ENCODE peak calls at places on chromosomes 3 and 15, in nine cellular contexts. B, Z, N, E, G, H, X, Y and A are unnamed samples.

GRCh38 chr3:9768376-9768775 is 1.4 kb downstream of the CAMK1 start:
- DNase-seq in Y (no peak), E (no peak), N (no peak), G (no peak), B (no peak), X (no peak), Z (no peak), H (no peak), A (no peak)

GRCh38 chr15:75718326-75718725 is 5.7 kb upstream of the CSPG4 start:
- DNase-seq in G (no peak), Z (no peak), E (no peak), X (peak), B (no peak), H (no peak), N (no peak), Y (no peak), A (no peak)

GRCh38 chr3:141405025-141405424 is 36.7 kb downstream of the ZBTB38 start:
- DNase-seq in X (no peak), N (no peak), H (no peak), G (no peak), Z (no peak), Y (no peak), E (no peak), B (no peak), A (no peak)

GRCh38 chr15:67836477-67836876 is 3.4 kb downstream of the RNU6-1 start:
- DNase-seq in Z (no peak), B (no peak), G (peak), N (peak), Y (peak), E (no peak), H (peak), X (no peak), A (no peak)

GRCh38 chr3:54320376-54320775 is 198.0 kb downstream of the CACNA2D3 start:
- DNase-seq in H (no peak), Y (no peak), B (no peak), Z (no peak), E (no peak), G (no peak), N (no peak), X (no peak), A (no peak)

GRCh38 chr3:107988464-107989156 is 102.2 kb downstream of the CD47 start:
- DNase-seq in B (no peak), E (peak), N (peak), Y (no peak), Z (peak), H (peak), G (no peak), X (peak), A (no peak)

GRCh38 chr3:141308588-141309218 is 59.6 kb upstream of the ZBTB38 start:
- DNase-seq in B (no peak), H (peak), Z (peak), N (no peak), E (peak), Y (peak), G (peak), X (peak), A (no peak)

GRCh38 chr15:68554716-68555347 is 24.0 kb upstream of the CORO2B start:
- DNase-seq in Z (no peak), E (no peak), G (no peak), H (no peak), N (peak), Y (peak), X (no peak), B (no peak), A (no peak)

GRCh38 chr15:45914425-45914824 is 279.6 kb downstream of the SQOR start:
- DNase-seq in E (no peak), Y (no peak), B (no peak), H (no peak), N (no peak), Z (no peak), G (no peak), X (no peak), A (no peak)

GRCh38 chr15:72521682-72522081 is 47.6 kb downstream of the ARIH1 start:
- DNase-seq in Y (no peak), N (no peak), B (no peak), Z (no peak), X (no peak), G (no peak), E (no peak), H (no peak), A (no peak)

GRCh38 chr15:85749261-85750151 is 45.2 kb downstream of the KLHL25 start:
- DNase-seq in B (peak), X (no peak), N (no peak), E (peak), Z (no peak), G (no peak), H (no peak), Y (peak), A (no peak)

GRCh38 chr15:45790325-45790943 is 155.6 kb downstream of the SQOR start:
- DNase-seq in N (no peak), X (no peak), H (peak), B (no peak), Z (no peak), G (peak), E (peak), Y (no peak), A (peak)

GRCh38 chr3:190983875-190984274 is 121.4 kb upstream of the GMNC start:
- DNase-seq in Y (no peak), E (no peak), Z (no peak), X (no peak), B (no peak), N (no peak), G (no peak), H (no peak), A (peak)

GRCh38 chr15:41207687-41208448 is 22.7 kb downstream of the EXD1 start:
- DNase-seq in N (no peak), Z (no peak), H (no peak), Y (no peak), G (no peak), X (no peak), E (no peak), B (no peak), A (no peak)

GRCh38 chr3:122415104-122415744 is 638 bp downstream of the WDR5B start:
- DNase-seq in H (peak), G (peak), N (peak), Y (no peak), E (no peak), Z (peak), X (no peak), B (peak), A (peak)

GRCh38 chr3:54818942-54819341 is 108.9 kb downstream of the LRTM1 start:
- DNase-seq in G (no peak), Z (no peak), X (no peak), H (no peak), N (no peak), B (no peak), Y (no peak), E (no peak), A (no peak)

GRCh38 chr3:50373865-50374188 is 14.5 kb upstream of the TMEM115 start:
- DNase-seq in X (no peak), E (no peak), H (no peak), G (peak), Y (no peak), Z (no peak), N (no peak), B (no peak), A (no peak)

GRCh38 chr3:64084640-64085039 is 61.3 kb upstream of the PSMD6 start:
- DNase-seq in H (no peak), N (no peak), G (no peak), E (no peak), Y (no peak), Z (no peak), B (no peak), X (no peak), A (no peak)

GRCh38 chr15:55289011-55289572 is 521 bp downstream of the RAB27A start:
- DNase-seq in H (peak), N (peak), X (peak), G (peak), Z (peak), Y (peak), B (no peak), E (peak), A (no peak)

GRCh38 chr15:96515391-96515790 is 184.9 kb downstream of the NR2F2 start:
- DNase-seq in G (no peak), E (no peak), N (no peak), H (no peak), B (no peak), Z (no peak), Y (no peak), X (no peak), A (no peak)

GRCh38 chr15:74317820-74318375 is 49.5 kb downstream of the CYP11A1 start:
- DNase-seq in N (no peak), B (peak), G (no peak), H (no peak), Z (peak), Y (peak), E (peak), X (peak), A (no peak)

GRCh38 chr15:99732711-99733267 is 448 bp downstream of the LYSMD4 start:
- DNase-seq in X (peak), G (peak), Z (no peak), N (no peak), E (peak), B (no peak), Y (peak), H (peak), A (peak)

GRCh38 chr3:142053244-142053643 is 96.1 kb downstream of the TFDP2 start:
- DNase-seq in N (no peak), X (no peak), Y (no peak), G (no peak), H (no peak), B (no peak), E (no peak), Z (no peak), A (no peak)

GRCh38 chr15:68126415-68126814 is 72.3 kb downstream of the PIAS1 start:
- DNase-seq in Y (peak), Z (no peak), G (no peak), X (no peak), B (no peak), N (no peak), H (no peak), E (peak), A (no peak)

GRCh38 chr3:14487821-14488220 is 52.3 kb downstream of the GRIP2 start:
- DNase-seq in E (no peak), Y (no peak), N (no peak), H (no peak), X (no peak), G (no peak), Z (no peak), B (no peak), A (no peak)

GRCh38 chr15:82111918-82112317 is 66.1 kb upstream of the MEX3B start:
- DNase-seq in B (no peak), Y (no peak), N (no peak), G (no peak), X (no peak), H (no peak), E (no peak), Z (no peak), A (no peak)

GRCh38 chr15:39641187-39641889 is 60.5 kb downstream of the THBS1 start:
- DNase-seq in N (no peak), E (no peak), B (no peak), Y (no peak), Z (no peak), X (no peak), H (no peak), G (no peak), A (no peak)

GRCh38 chr3:71423151-71423906 is 160.2 kb downstream of the FOXP1 start:
- DNase-seq in X (no peak), G (peak), Y (no peak), Z (no peak), E (peak), N (peak), B (no peak), H (no peak), A (no peak)
- H3K27ac ChIP-seq in X (no peak), G (no peak), Y (no peak), Z (no peak), E (peak), N (peak), B (no peak), H (no peak), A (no peak)

GRCh38 chr3:11530153-11530721 is 113.5 kb downstream of the VGLL4 start:
- DNase-seq in G (peak), X (peak), Y (no peak), E (peak), B (no peak), H (peak), Z (no peak), N (no peak), A (no peak)
- H3K27ac ChIP-seq in G (no peak), X (no peak), Y (no peak), E (no peak), B (no peak), H (no peak), Z (no peak), N (no peak), A (no peak)

DNA sequence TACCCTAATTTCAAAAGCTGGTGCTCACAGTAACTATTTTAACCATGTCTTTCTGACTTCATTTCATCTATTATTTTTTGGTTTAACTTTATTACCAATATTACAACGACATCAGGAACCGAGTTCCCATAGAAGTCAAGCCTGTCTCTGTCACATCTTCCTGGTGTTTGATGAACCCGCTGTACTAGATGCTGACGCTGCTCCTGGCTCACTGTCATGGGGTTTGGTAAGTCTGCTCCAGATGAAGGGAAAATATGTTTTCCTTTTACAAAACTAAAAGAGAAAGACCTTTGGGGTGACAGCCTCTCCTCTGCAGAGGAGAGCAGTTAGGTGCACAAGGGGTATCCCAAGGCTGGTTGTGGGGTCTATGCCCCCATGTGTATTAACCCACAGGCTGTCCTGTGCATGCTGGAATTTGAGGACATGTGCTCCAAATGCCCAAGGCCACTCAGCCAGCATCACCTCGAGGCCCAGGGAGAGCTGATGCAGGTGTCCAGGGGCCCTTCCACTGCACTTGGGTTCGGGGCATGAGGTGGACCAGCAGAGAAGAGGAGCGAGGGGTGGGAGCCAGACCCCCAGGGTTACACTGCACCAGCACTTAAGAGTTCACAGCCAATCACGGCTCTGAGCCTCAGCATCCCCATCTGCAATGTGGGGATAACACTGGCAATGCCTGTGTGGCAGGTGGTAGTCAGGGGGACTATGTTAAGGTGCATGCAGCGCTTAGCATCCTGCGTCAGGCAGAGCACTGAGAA is 62.2 kb downstream of the ATP10A start:
- DNase-seq in Y (no peak), N (no peak), G (no peak), E (no peak), X (no peak), Z (no peak), H (no peak), B (no peak), A (no peak)
- H3K27ac ChIP-seq in Y (no peak), N (no peak), G (no peak), E (no peak), X (no peak), Z (no peak), H (no peak), B (no peak), A (no peak)

GRCh38 chr3:138889792-138890191 is 55.1 kb upstream of the PIK3CB start:
- DNase-seq in N (no peak), X (no peak), Y (no peak), E (no peak), G (no peak), B (no peak), H (no peak), Z (no peak), A (no peak)
- H3K27ac ChIP-seq in N (no peak), X (no peak), Y (no peak), E (no peak), G (no peak), B (no peak), H (no peak), Z (no peak), A (peak)

DNA sequence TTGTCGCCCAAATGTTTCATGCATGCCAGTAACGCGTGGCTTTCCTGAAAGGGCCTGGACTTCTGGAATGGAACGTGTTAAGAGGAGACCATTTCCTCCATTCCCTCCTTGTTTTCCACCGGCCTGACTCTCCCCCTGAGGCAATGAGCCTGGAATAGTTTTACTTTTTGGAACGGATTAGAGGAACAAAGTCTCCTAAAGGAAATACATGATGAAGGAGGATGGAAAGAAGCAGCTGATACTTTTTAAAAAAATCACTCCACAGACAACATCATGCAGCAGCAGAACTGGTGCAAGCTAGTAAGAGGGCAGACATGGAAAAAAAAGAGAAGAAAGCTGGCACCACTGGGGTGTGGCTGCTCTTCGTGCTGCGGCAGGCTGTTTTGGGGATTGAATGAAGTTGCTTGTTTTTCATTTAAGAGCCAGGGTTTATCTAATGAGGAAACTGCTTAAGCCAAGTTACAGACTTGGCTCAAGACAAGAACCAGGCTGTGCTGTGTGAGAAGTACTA is 3.6 kb upstream of the KBTBD12 start:
- DNase-seq in Y (no peak), Z (no peak), H (no peak), N (no peak), G (no peak), E (no peak), B (no peak), X (peak), A (no peak)
- H3K27ac ChIP-seq in Y (peak), Z (peak), H (no peak), N (no peak), G (no peak), E (peak), B (peak), X (peak), A (no peak)

DNA sequence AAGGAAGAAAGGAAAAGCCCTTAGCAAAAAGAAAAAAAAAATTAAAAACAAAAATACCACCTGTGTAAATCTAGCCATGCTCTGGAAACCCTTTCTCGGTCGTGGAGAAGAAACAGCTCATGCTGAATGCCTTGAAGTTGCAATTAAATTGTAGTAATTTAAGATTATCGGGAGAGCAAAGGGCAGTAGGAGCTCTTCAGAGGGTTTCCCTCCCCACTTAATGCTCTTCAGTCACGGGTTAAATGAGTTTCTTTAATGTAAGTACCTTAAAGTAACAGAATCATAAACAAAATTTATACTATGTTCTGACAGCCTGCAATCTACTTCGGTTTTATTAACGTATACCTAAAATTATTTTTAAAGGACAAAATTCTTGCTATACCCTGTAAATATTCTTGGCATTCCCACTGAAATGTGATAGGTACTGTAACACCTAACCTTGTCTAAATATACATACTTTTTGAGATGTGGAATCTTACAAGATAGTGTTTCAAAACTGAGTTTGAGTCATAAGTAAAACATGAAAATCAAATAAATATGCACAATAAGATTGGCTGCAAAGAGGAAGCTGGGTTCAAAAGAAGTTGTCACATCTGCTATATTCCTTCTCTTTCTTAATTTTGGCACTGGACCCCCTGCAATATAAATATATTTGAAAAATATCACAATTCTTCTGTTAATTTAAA is 5.3 kb downstream of the FOXP1 start:
- DNase-seq in B (no peak), Y (no peak), N (no peak), H (no peak), X (no peak), Z (no peak), E (no peak), G (no peak), A (peak)
- H3K27ac ChIP-seq in B (peak), Y (no peak), N (no peak), H (no peak), X (no peak), Z (no peak), E (no peak), G (no peak), A (peak)

GRCh38 chr15:91989821-91990220 is 136.3 kb downstream of the SLCO3A1 start:
- DNase-seq in N (no peak), Y (no peak), B (no peak), X (no peak), Z (no peak), G (no peak), E (no peak), H (no peak), A (no peak)

GRCh38 chr15:91992940-91993339 is 139.4 kb downstream of the SLCO3A1 start:
- DNase-seq in H (no peak), B (no peak), G (no peak), X (no peak), Z (no peak), N (no peak), E (no peak), Y (no peak), A (peak)

GRCh38 chr15:91997163-91997562 is 143.7 kb downstream of the SLCO3A1 start:
- DNase-seq in Y (no peak), H (no peak), E (no peak), N (no peak), G (no peak), Z (no peak), X (no peak), B (no peak), A (no peak)

GRCh38 chr15:92000709-92001108 is 147.2 kb downstream of the SLCO3A1 start:
- DNase-seq in X (no peak), H (no peak), Y (no peak), B (no peak), Z (no peak), E (no peak), G (peak), N (no peak), A (no peak)

GRCh38 chr15:91995146-91995545 is 141.6 kb downstream of the SLCO3A1 start:
- DNase-seq in Y (no peak), N (no peak), B (no peak), E (no peak), X (no peak), Z (no peak), H (no peak), G (no peak), A (no peak)
- H3K27ac ChIP-seq in Y (no peak), N (no peak), B (no peak), E (no peak), X (no peak), Z (no peak), H (no peak), G (no peak), A (no peak)